ENCODE peak calls at places on chromosomes 16 and 17, in ten cellular contexts. B is upper lobe of left lung, C is A549, P is spleen, X is IMR-90, E is body of pancreas, W is breast epithelium, M is HCT116, N is heart left ventricle, T is uterus. Q is an unnamed sample.

GRCh38 chr17:76544123-76544915 is 4.5 kb downstream of the PRCD start:
- DNase-seq in B (no peak), C (no peak), P (peak), X (no peak), E (no peak), W (no peak), M (no peak), N (peak), T (no peak), Q (no peak)

GRCh38 chr16:88855736-88856121 is 1.0 kb downstream of the GALNS start:
- DNase-seq in B (no peak), C (no peak), P (peak), X (no peak), E (no peak), W (peak), M (no peak), N (no peak), T (peak), Q (no peak)

GRCh38 chr17:78329263-78330059 is 30.4 kb downstream of the SOCS3 start:
- DNase-seq in B (peak), C (no peak), P (no peak), X (peak), E (no peak), W (no peak), M (peak), N (no peak), T (no peak), Q (no peak)

GRCh38 chr16:68284847-68285246 is 20.5 kb downstream of the SLC7A6 start:
- DNase-seq in B (no peak), C (no peak), P (peak), X (no peak), E (no peak), W (no peak), M (no peak), N (no peak), T (no peak), Q (no peak)

GRCh38 chr16:55496509-55497145 is 12.2 kb upstream of the LPCAT2 start:
- DNase-seq in B (no peak), C (no peak), P (no peak), X (no peak), E (no peak), W (no peak), M (no peak), N (no peak), T (no peak), Q (no peak)

GRCh38 chr17:50060951-50061712 is 5.2 kb downstream of the ITGA3 start:
- DNase-seq in B (peak), C (no peak), P (peak), X (peak), E (peak), W (no peak), M (no peak), N (peak), T (peak), Q (no peak)

GRCh38 chr17:12637015-12637414 is 28.7 kb upstream of the MYOCD start:
- DNase-seq in B (no peak), C (peak), P (no peak), X (peak), E (no peak), W (no peak), M (no peak), N (no peak), T (no peak), Q (no peak)

GRCh38 chr17:1379208-1379929 is 20.7 kb downstream of the YWHAE start:
- DNase-seq in B (no peak), C (no peak), P (no peak), X (no peak), E (no peak), W (no peak), M (no peak), N (no peak), T (no peak), Q (no peak)

GRCh38 chr17:81561494-81561885 is 9.3 kb upstream of the FAAP100 start:
- DNase-seq in B (no peak), C (no peak), P (no peak), X (peak), E (no peak), W (no peak), M (no peak), N (no peak), T (no peak), Q (no peak)

GRCh38 chr17:81821603-81822311 is 11.3 kb downstream of the MCRIP1 start:
- DNase-seq in B (peak), C (peak), P (peak), X (peak), E (peak), W (peak), M (peak), N (peak), T (peak), Q (no peak)

GRCh38 chr17:44081681-44082080 is 11.1 kb downstream of the G6PC3 start:
- DNase-seq in B (no peak), C (no peak), P (no peak), X (no peak), E (no peak), W (no peak), M (no peak), N (no peak), T (no peak), Q (no peak)

GRCh38 chr17:43830510-43831145 is 2.3 kb downstream of the MPP3 start:
- DNase-seq in B (no peak), C (no peak), P (peak), X (no peak), E (no peak), W (no peak), M (no peak), N (no peak), T (no peak), Q (no peak)

GRCh38 chr17:68993112-68993511 is 37.9 kb upstream of the ABCA8 start:
- DNase-seq in B (no peak), C (no peak), P (no peak), X (peak), E (no peak), W (no peak), M (no peak), N (no peak), T (no peak), Q (no peak)

GRCh38 chr17:79420318-79421243 is 190.3 kb downstream of the RBFOX3 start:
- DNase-seq in B (no peak), C (peak), P (no peak), X (no peak), E (no peak), W (no peak), M (peak), N (no peak), T (peak), Q (no peak)

GRCh38 chr16:30553396-30553899 is 4.7 kb downstream of the ZNF764 start:
- DNase-seq in B (no peak), C (no peak), P (no peak), X (no peak), E (no peak), W (no peak), M (no peak), N (no peak), T (no peak), Q (no peak)

GRCh38 chr16:10813123-10813455 is 5.5 kb downstream of the TVP23A start:
- DNase-seq in B (no peak), C (no peak), P (no peak), X (no peak), E (no peak), W (no peak), M (no peak), N (no peak), T (no peak), Q (no peak)

GRCh38 chr17:19378416-19379293 is at the start of gene MAPK7:
- DNase-seq in B (no peak), C (no peak), P (no peak), X (no peak), E (no peak), W (no peak), M (no peak), N (peak), T (no peak), Q (no peak)

GRCh38 chr16:81492307-81492706 is 47.7 kb downstream of the CMIP start:
- DNase-seq in B (no peak), C (no peak), P (no peak), X (no peak), E (no peak), W (no peak), M (no peak), N (no peak), T (no peak), Q (no peak)

GRCh38 chr17:5344914-5345313 is 62.8 kb downstream of the RABEP1 start:
- DNase-seq in B (no peak), C (no peak), P (no peak), X (no peak), E (no peak), W (no peak), M (no peak), N (no peak), T (no peak), Q (no peak)

GRCh38 chr17:68718465-68718864 is 117.3 kb upstream of the FAM20A start:
- DNase-seq in B (no peak), C (no peak), P (no peak), X (no peak), E (no peak), W (no peak), M (no peak), N (no peak), T (no peak), Q (no peak)

GRCh38 chr17:44005865-44006580 is 1.6 kb downstream of the NAGS start:
- DNase-seq in B (peak), C (no peak), P (peak), X (no peak), E (peak), W (peak), M (no peak), N (no peak), T (no peak), Q (no peak)

GRCh38 chr16:69563605-69564580 is 1.9 kb upstream of the NFAT5 start:
- DNase-seq in B (no peak), C (no peak), P (no peak), X (peak), E (no peak), W (no peak), M (no peak), N (no peak), T (no peak), Q (no peak)

GRCh38 chr16:81905277-81905676 is 106.0 kb downstream of the SDR42E1 start:
- DNase-seq in B (no peak), C (no peak), P (no peak), X (no peak), E (no peak), W (no peak), M (no peak), N (no peak), T (no peak), Q (no peak)

GRCh38 chr17:47952181-47953021 is 5.3 kb downstream of the PRR15L start:
- DNase-seq in B (peak), C (no peak), P (no peak), X (no peak), E (peak), W (peak), M (no peak), N (no peak), T (no peak), Q (no peak)

GRCh38 chr16:802461-802860 is 1.9 kb upstream of the GNG13 start:
- DNase-seq in B (no peak), C (no peak), P (no peak), X (no peak), E (no peak), W (no peak), M (no peak), N (no peak), T (no peak), Q (no peak)

GRCh38 chr17:44178133-44178532 is 7.6 kb downstream of the ASB16 start:
- DNase-seq in B (no peak), C (no peak), P (no peak), X (no peak), E (no peak), W (no peak), M (no peak), N (no peak), T (no peak), Q (no peak)

GRCh38 chr16:72400257-72401078 is 228.5 kb upstream of the PMFBP1 start:
- DNase-seq in B (peak), C (peak), P (no peak), X (peak), E (peak), W (no peak), M (peak), N (peak), T (no peak), Q (no peak)

GRCh38 chr16:2853531-2854073 is 4.4 kb downstream of the PRSS22 start:
- DNase-seq in B (no peak), C (no peak), P (peak), X (no peak), E (no peak), W (no peak), M (no peak), N (no peak), T (no peak), Q (no peak)

GRCh38 chr17:77498056-77498785 is 357.5 kb downstream of the SEC14L1 start:
- DNase-seq in B (peak), C (no peak), P (peak), X (no peak), E (no peak), W (no peak), M (no peak), N (peak), T (peak), Q (no peak)

GRCh38 chr17:39194089-39194984 is 3.1 kb downstream of the CACNB1 start:
- DNase-seq in B (peak), C (peak), P (no peak), X (peak), E (no peak), W (no peak), M (no peak), N (peak), T (peak), Q (no peak)
- TF ChIP-seq POLR2A in B (no peak), C (no peak), P (no peak), X (no peak), E (no peak), W (no peak), M (no peak), N (no peak), T (no peak), Q (no peak)

GRCh38 chr17:36131436-36131835 is 27.8 kb downstream of the CCL4 start:
- DNase-seq in B (no peak), C (no peak), P (no peak), X (no peak), E (no peak), W (no peak), M (no peak), N (no peak), T (no peak), Q (no peak)
- TF ChIP-seq CTCF in B (no peak), C (no peak), P (no peak), X (no peak), E (no peak), W (no peak), M (no peak), N (no peak), T (no peak), Q (no peak)

GRCh38 chr17:3048727-3049471 is 14.5 kb downstream of the OR1D5 start:
- DNase-seq in B (peak), C (peak), P (peak), X (peak), E (peak), W (peak), M (peak), N (peak), T (peak), Q (peak)
- TF ChIP-seq POLR2A in B (peak), C (peak), P (no peak), X (no peak), E (no peak), W (no peak), M (peak), N (peak), T (peak), Q (no peak)

DNA sequence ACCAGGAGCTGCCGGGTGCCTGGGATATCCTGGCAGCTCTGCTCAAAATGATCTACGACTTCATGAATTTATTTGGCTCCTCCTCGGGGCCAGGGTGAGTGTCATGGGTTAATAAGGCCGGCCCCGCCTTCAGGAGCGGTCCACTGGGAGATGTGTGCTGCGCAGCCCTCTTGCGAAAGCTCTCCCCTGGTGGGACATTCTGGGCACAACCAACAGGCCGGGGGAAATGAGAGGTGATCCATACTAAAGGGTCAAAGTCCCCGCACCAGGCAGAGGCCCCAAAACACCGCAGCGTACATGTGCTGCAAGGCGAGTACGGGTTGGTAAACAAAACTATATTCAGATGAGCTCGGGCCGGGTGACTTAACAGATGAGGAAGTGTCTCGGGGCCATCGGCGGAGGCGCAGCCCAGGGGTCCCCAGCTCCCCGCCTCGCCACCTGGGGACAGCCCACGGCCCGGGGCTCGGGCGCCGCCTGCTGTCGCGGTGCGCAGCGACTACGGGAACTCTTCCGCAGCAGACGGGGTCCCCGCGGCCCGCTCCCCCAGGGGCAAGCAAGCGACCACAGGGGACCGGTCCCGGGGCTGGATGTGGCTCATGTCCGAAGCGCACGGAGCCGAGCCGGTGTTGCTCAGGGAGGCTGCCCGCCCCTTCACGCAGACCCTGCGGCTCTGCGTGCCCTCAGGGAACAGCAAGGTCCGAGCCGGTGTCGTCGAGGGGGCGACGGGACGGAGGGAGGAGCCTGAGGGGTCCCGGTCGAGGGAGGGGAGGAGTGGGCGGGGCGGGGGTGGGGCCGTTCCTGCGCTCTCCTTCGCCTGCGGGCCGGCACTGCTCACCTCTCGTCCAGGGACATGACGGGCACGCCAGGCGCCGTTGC is at the start of gene RAB37:
- DNase-seq in B (peak), C (peak), P (peak), X (no peak), E (peak), W (no peak), M (peak), N (no peak), T (no peak), Q (no peak)
- TF ChIP-seq CTCF in B (peak), C (peak), P (peak), X (peak), E (peak), W (no peak), M (peak), N (no peak), T (no peak), Q (peak)

DNA sequence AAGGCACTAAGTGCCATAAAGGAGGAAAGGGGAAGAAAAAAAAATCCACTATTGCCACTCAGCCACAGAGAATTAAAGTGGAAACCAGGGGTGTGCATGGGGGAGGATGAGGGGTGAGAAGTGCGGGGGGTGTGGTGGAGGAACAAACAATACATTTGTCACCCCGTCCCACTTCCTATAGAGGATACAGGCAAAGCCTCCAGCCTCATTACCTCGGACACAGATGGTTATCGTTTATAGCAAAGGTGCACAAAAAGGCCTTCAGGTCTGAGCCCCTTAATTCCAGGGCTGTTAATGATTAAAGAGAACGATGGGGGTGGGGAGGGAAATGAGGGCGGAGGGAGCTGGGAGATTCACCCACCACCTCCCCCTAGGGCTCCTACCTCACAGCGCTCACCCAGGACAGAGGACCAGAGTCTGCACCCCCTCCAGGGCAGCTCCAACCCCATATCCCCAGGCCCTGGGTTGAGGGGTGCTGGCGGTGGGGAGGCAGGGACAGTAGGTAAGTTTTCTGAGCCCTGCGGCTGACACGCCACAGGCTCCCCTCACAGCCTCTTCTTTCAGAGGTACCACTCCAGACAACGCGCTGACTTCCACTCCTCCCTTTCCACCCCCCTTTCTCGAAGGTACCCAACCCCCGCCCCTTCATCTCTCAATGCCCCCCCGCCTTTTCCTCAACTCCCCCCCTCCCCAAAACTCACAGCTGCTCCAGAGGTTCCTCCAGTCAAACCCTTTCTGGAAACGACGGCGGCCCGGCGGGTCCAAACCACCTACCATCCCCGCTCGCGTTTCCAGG is 457 bp downstream of the DCUN1D3 start:
- DNase-seq in B (no peak), C (no peak), P (peak), X (no peak), E (peak), W (peak), M (no peak), N (no peak), T (no peak), Q (no peak)
- TF ChIP-seq POLR2A in B (no peak), C (no peak), P (no peak), X (peak), E (no peak), W (no peak), M (no peak), N (no peak), T (no peak), Q (no peak)

GRCh38 chr16:1825864-1826690 is 548 bp downstream of the HAGH start:
- DNase-seq in B (peak), C (peak), P (peak), X (peak), E (peak), W (no peak), M (no peak), N (no peak), T (no peak), Q (no peak)
- TF ChIP-seq CTCF in B (peak), C (no peak), P (no peak), X (peak), E (peak), W (no peak), M (no peak), N (no peak), T (no peak), Q (peak)

GRCh38 chr17:64185101-64185500 is 55.2 kb upstream of the ERN1 start:
- DNase-seq in B (no peak), C (no peak), P (no peak), X (no peak), E (no peak), W (no peak), M (no peak), N (no peak), T (no peak), Q (no peak)
- TF ChIP-seq POLR2A in B (no peak), C (no peak), P (no peak), X (no peak), E (no peak), W (no peak), M (no peak), N (no peak), T (no peak), Q (no peak)

Q was measured in esophagus squamous epithelium.